ENCODE peak calls at places on chromosomes 16 and 17, in four cellular contexts. J, L, C and U are unnamed samples.

GRCh38 chr17:47204722-47205418 is 4.3 kb upstream of the MYL4 start:
- DNase-seq in J (no peak), L (peak), C (no peak), U (no peak)

GRCh38 chr17:5198472-5198871 is 6.8 kb upstream of the ZNF594 start:
- DNase-seq in L (no peak), C (no peak), J (no peak), U (no peak)

GRCh38 chr17:67531291-67531690 is 154.2 kb downstream of the PITPNC1 start:
- DNase-seq in J (no peak), C (no peak), L (no peak), U (no peak)

GRCh38 chr17:64775701-64776570 is 113.8 kb upstream of the SMURF2 start:
- DNase-seq in C (peak), J (no peak), L (no peak), U (no peak)

GRCh38 chr16:48408688-48409087 is 23.5 kb upstream of the SIAH1 start:
- DNase-seq in L (no peak), J (no peak), C (no peak), U (no peak)

GRCh38 chr17:62652251-62653001 is 25.0 kb downstream of the MRC2 start:
- DNase-seq in C (no peak), J (no peak), L (no peak), U (peak)

GRCh38 chr17:19911033-19911432 is 43.3 kb upstream of the ULK2 start:
- DNase-seq in J (no peak), C (no peak), L (no peak), U (no peak)

GRCh38 chr17:32277284-32277683 is 11.7 kb downstream of the RHBDL3 start:
- DNase-seq in L (no peak), C (no peak), J (no peak), U (no peak)

GRCh38 chr16:87541004-87541881 is 48.4 kb upstream of the ZCCHC14 start:
- DNase-seq in C (no peak), J (no peak), L (no peak), U (no peak)

GRCh38 chr17:1072551-1072961 is 75.6 kb downstream of the TIMM22 start:
- DNase-seq in C (no peak), J (no peak), L (no peak), U (no peak)

GRCh38 chr17:82848022-82848592 is 8.3 kb upstream of the ZNF750 start:
- DNase-seq in C (peak), L (no peak), J (no peak), U (no peak)

GRCh38 chr16:3152273-3153076 is 17.6 kb downstream of the ZNF213 start:
- DNase-seq in J (peak), L (peak), C (peak), U (peak)

GRCh38 chr17:27657620-27658019 is 26.6 kb downstream of the LGALS9 start:
- DNase-seq in L (no peak), J (no peak), C (no peak), U (no peak)

GRCh38 chr16:66948034-66948821 is 12.8 kb upstream of the CES3 start:
- DNase-seq in L (no peak), J (no peak), C (no peak), U (no peak)

GRCh38 chr17:48613862-48614694 is 1.0 kb downstream of the HOXB8 start:
- DNase-seq in C (no peak), L (no peak), J (no peak), U (peak)

GRCh38 chr16:31861415-31861814 is 12.2 kb upstream of the ZNF267 start:
- DNase-seq in J (no peak), L (no peak), C (no peak), U (no peak)

GRCh38 chr16:181668-182021 is 1.4 kb downstream of the HBQ1 start:
- DNase-seq in L (no peak), C (no peak), J (no peak), U (peak)

GRCh38 chr16:64892843-64893242 is 229.0 kb downstream of the CDH11 start:
- DNase-seq in J (no peak), L (no peak), C (no peak), U (no peak)

GRCh38 chr17:49624896-49625295 is 49.2 kb downstream of the NXPH3 start:
- DNase-seq in C (no peak), J (no peak), L (no peak), U (no peak)

GRCh38 chr16:84484579-84485254 is 19.7 kb downstream of the MEAK7 start:
- DNase-seq in C (peak), L (no peak), J (peak), U (peak)

DNA sequence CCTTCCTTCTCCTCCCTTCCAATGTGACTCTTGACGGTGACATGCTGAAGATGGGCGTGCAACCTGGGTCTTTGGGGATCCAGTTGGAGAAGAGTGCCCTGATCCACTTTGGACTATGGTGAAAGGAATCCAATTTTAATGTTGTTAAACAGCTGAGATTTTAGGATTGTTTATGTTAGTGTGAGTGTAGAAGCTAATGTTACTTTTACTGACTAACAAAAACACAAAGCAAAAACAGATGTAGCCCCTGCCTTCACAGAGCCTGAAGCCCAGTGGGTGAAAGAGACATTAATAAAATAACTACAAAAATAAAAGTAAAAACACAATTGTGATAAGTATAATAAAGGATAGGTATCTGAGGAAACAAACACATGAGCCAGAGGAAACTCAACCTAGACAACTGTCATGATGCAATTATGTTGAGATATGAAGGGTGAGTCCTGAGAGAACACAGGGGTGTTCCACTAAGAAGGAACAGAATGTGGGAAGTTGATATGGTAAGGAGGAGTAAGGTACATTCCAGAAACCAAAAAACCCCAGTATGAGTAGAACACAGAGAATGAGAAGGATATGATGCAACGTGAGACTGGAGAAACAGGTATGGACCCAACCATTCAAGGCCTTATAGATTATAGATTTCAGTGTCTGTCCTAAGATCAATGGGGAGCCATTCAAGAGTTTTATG is 115.1 kb upstream of the PMFBP1 start:
- DNase-seq in L (no peak), J (no peak), C (no peak), U (no peak)
- TF ChIP-seq CHD4 in L (no peak), J (no peak), C (no peak), U (no peak)

GRCh38 chr17:72560303-72561247 is 439.8 kb downstream of the SOX9 start:
- DNase-seq in L (no peak), J (peak), C (peak), U (peak)
- TF ChIP-seq CHD4 in L (no peak), J (no peak), C (no peak), U (no peak)

GRCh38 chr17:55727275-55727674 is 4.6 kb upstream of the TMEM100 start:
- DNase-seq in L (no peak), J (no peak), C (no peak), U (no peak)

GRCh38 chr17:55728361-55728760 is 5.7 kb upstream of the TMEM100 start:
- DNase-seq in L (no peak), J (no peak), C (no peak), U (no peak)

GRCh38 chr17:55728833-55729232 is 6.2 kb upstream of the TMEM100 start:
- DNase-seq in L (no peak), C (no peak), J (no peak), U (no peak)

GRCh38 chr17:55727920-55728319 is 5.3 kb upstream of the TMEM100 start:
- DNase-seq in J (no peak), L (no peak), C (no peak), U (no peak)

DNA sequence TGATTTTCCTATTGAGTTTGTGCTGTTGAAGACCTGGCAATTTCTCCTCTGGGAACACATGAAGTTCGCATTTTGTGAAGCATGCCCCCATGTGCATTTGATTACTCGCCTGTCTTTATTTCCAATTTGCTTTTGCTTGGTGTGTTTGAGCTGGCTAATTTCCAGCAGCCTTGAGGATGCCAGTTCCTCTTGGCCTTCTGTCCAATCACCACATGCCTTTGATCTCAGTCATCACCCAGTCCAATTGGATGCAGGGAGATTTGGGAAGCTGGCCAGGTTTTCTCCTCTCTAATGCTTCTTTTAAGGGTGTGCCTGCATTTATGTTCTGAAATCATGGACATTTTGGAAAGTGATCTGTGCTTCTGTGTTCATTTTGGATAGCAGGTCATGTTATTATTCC is 3.8 kb upstream of the TMEM100 start:
- DNase-seq in C (no peak), L (no peak), J (no peak), U (peak)
- TF ChIP-seq CHD4 in C (no peak), L (no peak), J (no peak), U (no peak)

DNA sequence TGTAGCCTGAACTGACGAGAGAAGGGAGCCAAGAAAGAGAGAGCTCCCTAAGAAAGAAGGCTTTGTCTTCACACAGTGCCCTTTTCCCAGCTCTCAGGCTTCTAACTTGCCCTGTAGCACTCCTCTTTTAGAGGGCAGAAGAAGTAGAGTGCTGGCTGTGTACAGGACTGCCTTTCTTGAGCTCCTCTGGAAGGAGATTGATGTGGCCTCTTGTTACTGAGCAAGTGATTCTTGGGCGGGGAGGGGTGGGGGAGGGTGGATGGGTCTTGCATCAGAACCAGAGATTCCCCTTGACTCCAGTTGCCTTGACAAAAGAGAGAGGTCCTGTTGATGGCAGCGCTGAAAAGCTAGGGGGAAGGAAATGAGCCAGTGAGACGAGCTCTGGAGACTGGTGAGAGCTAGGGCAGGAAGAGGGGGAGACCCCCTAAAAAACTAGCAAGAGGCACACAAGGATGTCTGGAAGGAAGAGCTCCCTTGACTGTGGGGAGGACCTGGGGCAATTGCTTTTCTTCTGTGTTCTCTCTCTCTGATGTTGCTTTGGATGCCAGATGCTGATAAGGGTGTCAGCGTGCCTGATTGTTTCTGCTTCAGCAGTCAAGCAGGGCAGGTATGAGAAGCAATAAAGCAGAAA is 18.4 kb downstream of the GPR179 start:
- DNase-seq in L (no peak), C (no peak), J (no peak), U (no peak)
- TF ChIP-seq CHD4 in L (no peak), C (no peak), J (no peak), U (no peak)

GRCh38 chr17:42918902-42919521 is 18.4 kb downstream of the G6PC1 start:
- DNase-seq in C (peak), L (no peak), J (no peak), U (no peak)

GRCh38 chr17:42913981-42914617 is 13.5 kb downstream of the G6PC1 start:
- DNase-seq in J (no peak), L (no peak), C (no peak), U (peak)

GRCh38 chr17:42913527-42913926 is 12.9 kb downstream of the G6PC1 start:
- DNase-seq in J (no peak), C (no peak), L (no peak), U (no peak)

GRCh38 chr17:42920106-42920900 is 19.7 kb downstream of the G6PC1 start:
- DNase-seq in L (no peak), C (peak), J (no peak), U (no peak)

GRCh38 chr17:42917236-42917603 is 16.6 kb downstream of the G6PC1 start:
- DNase-seq in C (no peak), L (no peak), J (no peak), U (no peak)
- TF ChIP-seq CHD4 in C (no peak), L (no peak), J (no peak), U (no peak)

DNA sequence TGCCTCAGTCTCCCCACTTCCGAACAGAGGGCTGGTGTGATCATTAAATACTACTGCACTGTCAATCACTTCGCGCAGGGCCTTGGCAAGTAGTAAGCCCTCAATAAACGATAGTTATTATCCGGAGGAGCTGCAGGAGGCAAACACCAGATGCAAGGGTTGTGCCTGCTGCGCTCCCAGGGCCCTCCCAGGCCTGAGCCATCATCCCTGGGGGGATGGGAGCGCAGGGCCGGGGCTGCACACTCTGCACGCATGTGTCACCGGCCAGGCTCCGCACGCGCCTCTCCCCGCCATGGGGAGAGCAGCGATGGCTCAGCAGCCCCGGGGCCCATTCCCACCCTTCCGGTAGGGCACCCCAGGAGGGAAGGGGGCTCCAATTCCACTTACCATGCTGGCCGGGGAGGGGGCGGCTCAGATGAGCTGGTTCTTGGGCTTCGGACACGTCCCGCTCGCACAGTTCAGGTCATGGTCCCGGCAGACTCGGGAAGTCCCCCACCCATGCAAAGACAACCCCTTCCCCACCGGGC is 723 bp downstream of the XPO6 start:
- DNase-seq in C (peak), L (no peak), J (peak), U (peak)
- TF ChIP-seq CHD4 in C (no peak), L (no peak), J (no peak), U (no peak)

DNA sequence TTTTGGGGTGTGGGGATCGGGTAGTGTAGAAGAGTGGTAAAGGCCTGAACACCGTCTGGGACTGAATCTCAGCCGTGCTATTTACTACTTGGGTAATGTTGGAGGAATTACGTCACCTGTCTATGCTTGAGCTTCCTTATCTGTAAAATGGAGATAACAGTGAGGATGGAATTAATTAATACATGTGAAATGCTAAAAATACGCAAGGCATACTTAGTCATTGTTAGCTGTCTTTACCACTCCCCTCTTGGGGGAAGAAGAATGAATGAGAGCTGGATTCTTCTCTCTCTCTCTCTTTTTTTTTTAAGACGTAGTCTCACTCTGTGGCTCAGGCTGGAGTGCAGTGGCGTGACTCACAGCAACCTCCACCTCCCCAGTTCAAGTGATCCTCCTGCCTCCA is 41.1 kb upstream of the TANGO6 start:
- DNase-seq in L (no peak), J (no peak), C (no peak), U (no peak)
- TF ChIP-seq CHD4 in L (no peak), J (no peak), C (no peak), U (no peak)

GRCh38 chr17:39553326-39553945 is 54.3 kb downstream of the NEUROD2 start:
- DNase-seq in C (no peak), L (no peak), J (no peak), U (no peak)
- TF ChIP-seq CHD4 in C (no peak), L (no peak), J (no peak), U (no peak)